ENCODE peak calls at places on chromosomes 6 and 20, in ten cellular contexts. One of them, this sample, is unnamed.

GRCh38 chr20:41509801-41510200 is 108.4 kb downstream of the CHD6 start:
- DNase-seq in CD8-positive, alpha-beta T cell: no peak
- DNase-seq in pancreas: no peak
- DNase-seq in endodermal cell: no peak
- DNase-seq in upper lobe of left lung: peak; percentile 33
- DNase-seq in esophagus muscularis mucosa: no peak
- DNase-seq in heart left ventricle: peak; percentile 51
- DNase-seq in aorta: peak; percentile 65
- DNase-seq in CD4-positive, alpha-beta memory T cell: no peak
- DNase-seq in upper lobe of right lung: no peak
- DNase-seq in this sample: peak; percentile 19

GRCh38 chr20:23118766-23119165 is 32.6 kb upstream of the CD93 start:
- DNase-seq in CD8-positive, alpha-beta T cell: no peak
- DNase-seq in pancreas: no peak
- DNase-seq in endodermal cell: no peak
- DNase-seq in upper lobe of left lung: no peak
- DNase-seq in esophagus muscularis mucosa: no peak
- DNase-seq in heart left ventricle: no peak
- DNase-seq in aorta: peak; percentile 44
- DNase-seq in CD4-positive, alpha-beta memory T cell: no peak
- DNase-seq in upper lobe of right lung: peak; percentile 58
- DNase-seq in this sample: no peak

GRCh38 chr6:32680055-32680454 is 13.6 kb upstream of the HLA-DQB1 start:
- DNase-seq in CD8-positive, alpha-beta T cell: no peak
- DNase-seq in pancreas: no peak
- DNase-seq in endodermal cell: no peak
- DNase-seq in upper lobe of left lung: no peak
- DNase-seq in esophagus muscularis mucosa: no peak
- DNase-seq in heart left ventricle: no peak
- DNase-seq in aorta: no peak
- DNase-seq in CD4-positive, alpha-beta memory T cell: no peak
- DNase-seq in upper lobe of right lung: no peak
- DNase-seq in this sample: no peak

GRCh38 chr6:32844839-32845372 is 1.1 kb upstream of the PSMB8 start:
- DNase-seq in CD8-positive, alpha-beta T cell: no peak
- DNase-seq in pancreas: no peak
- DNase-seq in endodermal cell: no peak
- DNase-seq in upper lobe of left lung: no peak
- DNase-seq in esophagus muscularis mucosa: no peak
- DNase-seq in heart left ventricle: no peak
- DNase-seq in aorta: no peak
- DNase-seq in CD4-positive, alpha-beta memory T cell: no peak
- DNase-seq in upper lobe of right lung: no peak
- DNase-seq in this sample: no peak

GRCh38 chr6:6856538-6857523 is 250.9 kb upstream of the RREB1 start:
- DNase-seq in CD8-positive, alpha-beta T cell: no peak
- DNase-seq in pancreas: no peak
- DNase-seq in endodermal cell: peak; percentile 78
- DNase-seq in upper lobe of left lung: peak; percentile 93
- DNase-seq in esophagus muscularis mucosa: no peak
- DNase-seq in heart left ventricle: peak; percentile 83
- DNase-seq in aorta: peak; percentile 78
- DNase-seq in CD4-positive, alpha-beta memory T cell: peak; percentile 2
- DNase-seq in upper lobe of right lung: peak; percentile 84
- DNase-seq in this sample: peak; percentile 62

GRCh38 chr6:83192456-83192855 is 609 bp downstream of the PGM3 start:
- DNase-seq in CD8-positive, alpha-beta T cell: no peak
- DNase-seq in pancreas: no peak
- DNase-seq in endodermal cell: no peak
- DNase-seq in upper lobe of left lung: no peak
- DNase-seq in esophagus muscularis mucosa: no peak
- DNase-seq in heart left ventricle: no peak
- DNase-seq in aorta: no peak
- DNase-seq in CD4-positive, alpha-beta memory T cell: no peak
- DNase-seq in upper lobe of right lung: no peak
- DNase-seq in this sample: no peak

GRCh38 chr6:161228911-161229591 is 44.8 kb downstream of the AGPAT4 start:
- DNase-seq in CD8-positive, alpha-beta T cell: no peak
- DNase-seq in pancreas: no peak
- DNase-seq in endodermal cell: no peak
- DNase-seq in upper lobe of left lung: no peak
- DNase-seq in esophagus muscularis mucosa: no peak
- DNase-seq in heart left ventricle: no peak
- DNase-seq in aorta: no peak
- DNase-seq in CD4-positive, alpha-beta memory T cell: no peak
- DNase-seq in upper lobe of right lung: no peak
- DNase-seq in this sample: no peak

GRCh38 chr6:55199239-55199638 is 24.9 kb downstream of the HCRTR2 start:
- DNase-seq in CD8-positive, alpha-beta T cell: no peak
- DNase-seq in pancreas: no peak
- DNase-seq in endodermal cell: no peak
- DNase-seq in upper lobe of left lung: no peak
- DNase-seq in esophagus muscularis mucosa: no peak
- DNase-seq in heart left ventricle: no peak
- DNase-seq in aorta: no peak
- DNase-seq in CD4-positive, alpha-beta memory T cell: no peak
- DNase-seq in upper lobe of right lung: no peak
- DNase-seq in this sample: no peak

GRCh38 chr6:53811082-53811481 is 16.3 kb downstream of the LRRC1 start:
- DNase-seq in CD8-positive, alpha-beta T cell: no peak
- DNase-seq in pancreas: peak; percentile 68
- DNase-seq in endodermal cell: peak; percentile 95
- DNase-seq in upper lobe of left lung: peak; percentile 79
- DNase-seq in esophagus muscularis mucosa: no peak
- DNase-seq in heart left ventricle: no peak
- DNase-seq in aorta: no peak
- DNase-seq in CD4-positive, alpha-beta memory T cell: no peak
- DNase-seq in upper lobe of right lung: peak; percentile 70
- DNase-seq in this sample: peak; percentile 79

GRCh38 chr6:28002181-28002580 is 45.1 kb downstream of the OR2B6 start:
- DNase-seq in CD8-positive, alpha-beta T cell: no peak
- DNase-seq in pancreas: no peak
- DNase-seq in endodermal cell: no peak
- DNase-seq in upper lobe of left lung: no peak
- DNase-seq in esophagus muscularis mucosa: no peak
- DNase-seq in heart left ventricle: no peak
- DNase-seq in aorta: no peak
- DNase-seq in CD4-positive, alpha-beta memory T cell: no peak
- DNase-seq in upper lobe of right lung: no peak
- DNase-seq in this sample: no peak

GRCh38 chr20:48897298-48898044 is 24.0 kb upstream of the ARFGEF2 start:
- DNase-seq in CD8-positive, alpha-beta T cell: no peak
- DNase-seq in pancreas: no peak
- DNase-seq in endodermal cell: peak; percentile 34
- DNase-seq in upper lobe of left lung: no peak
- DNase-seq in esophagus muscularis mucosa: no peak
- DNase-seq in heart left ventricle: no peak
- DNase-seq in aorta: no peak
- DNase-seq in CD4-positive, alpha-beta memory T cell: no peak
- DNase-seq in upper lobe of right lung: no peak
- DNase-seq in this sample: no peak

GRCh38 chr20:48007356-48007755 is 222.1 kb upstream of the SULF2 start:
- DNase-seq in CD8-positive, alpha-beta T cell: no peak
- DNase-seq in pancreas: no peak
- DNase-seq in endodermal cell: no peak
- DNase-seq in upper lobe of left lung: no peak
- DNase-seq in esophagus muscularis mucosa: no peak
- DNase-seq in heart left ventricle: no peak
- DNase-seq in aorta: no peak
- DNase-seq in CD4-positive, alpha-beta memory T cell: no peak
- DNase-seq in upper lobe of right lung: no peak
- DNase-seq in this sample: no peak

GRCh38 chr20:25300496-25301170 is 52.7 kb downstream of the PYGB start:
- DNase-seq in CD8-positive, alpha-beta T cell: no peak
- DNase-seq in pancreas: no peak
- DNase-seq in endodermal cell: no peak
- DNase-seq in upper lobe of left lung: no peak
- DNase-seq in esophagus muscularis mucosa: no peak
- DNase-seq in heart left ventricle: peak; percentile 41
- DNase-seq in aorta: no peak
- DNase-seq in CD4-positive, alpha-beta memory T cell: no peak
- DNase-seq in upper lobe of right lung: no peak
- DNase-seq in this sample: no peak

GRCh38 chr6:106751501-106752252 is 122.3 kb downstream of the QRSL1 start:
- DNase-seq in CD8-positive, alpha-beta T cell: no peak
- DNase-seq in pancreas: peak; percentile 78
- DNase-seq in endodermal cell: no peak
- DNase-seq in upper lobe of left lung: no peak
- DNase-seq in esophagus muscularis mucosa: no peak
- DNase-seq in heart left ventricle: no peak
- DNase-seq in aorta: no peak
- DNase-seq in CD4-positive, alpha-beta memory T cell: no peak
- DNase-seq in upper lobe of right lung: no peak
- DNase-seq in this sample: no peak

GRCh38 chr6:42404494-42404893 is 47.2 kb downstream of the TRERF1 start:
- DNase-seq in CD8-positive, alpha-beta T cell: peak; percentile 58
- DNase-seq in pancreas: no peak
- DNase-seq in endodermal cell: peak; percentile 83
- DNase-seq in upper lobe of left lung: peak; percentile 53
- DNase-seq in esophagus muscularis mucosa: no peak
- DNase-seq in heart left ventricle: peak; percentile 46
- DNase-seq in aorta: no peak
- DNase-seq in CD4-positive, alpha-beta memory T cell: no peak
- DNase-seq in upper lobe of right lung: no peak
- DNase-seq in this sample: no peak

DNA sequence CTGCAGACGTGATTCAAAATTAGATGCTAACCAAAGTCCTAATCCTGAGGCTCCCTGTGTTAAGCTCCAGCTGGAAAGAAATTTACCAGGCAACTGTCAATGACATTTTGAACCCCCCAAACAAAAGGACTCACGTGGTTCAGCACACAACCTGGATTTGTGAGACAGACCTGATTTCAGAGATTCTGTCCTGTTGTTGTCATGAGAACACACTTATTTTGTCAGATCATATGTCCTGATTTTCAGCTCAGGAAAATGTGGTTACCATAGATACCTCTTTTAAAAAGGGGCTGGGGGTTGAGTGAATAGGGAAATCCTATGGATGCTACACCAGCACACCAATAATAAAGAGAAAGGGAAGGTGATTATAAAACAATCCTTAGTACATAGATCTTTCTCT is 61.6 kb downstream of the MTFR2 start:
- DNase-seq in CD8-positive, alpha-beta T cell: no peak
- DNase-seq in pancreas: no peak
- DNase-seq in endodermal cell: no peak
- DNase-seq in upper lobe of left lung: no peak
- DNase-seq in esophagus muscularis mucosa: no peak
- DNase-seq in heart left ventricle: no peak
- DNase-seq in aorta: no peak
- DNase-seq in CD4-positive, alpha-beta memory T cell: no peak
- DNase-seq in upper lobe of right lung: no peak
- DNase-seq in this sample: no peak
- H3K27ac ChIP-seq in CD8-positive, alpha-beta T cell: no peak overlapping the region
- H3K27ac ChIP-seq in pancreas: no peak overlapping the region
- H3K27ac ChIP-seq in endodermal cell: no peak overlapping the region
- H3K27ac ChIP-seq in upper lobe of left lung: no peak overlapping the region
- H3K27ac ChIP-seq in esophagus muscularis mucosa: no peak overlapping the region
- H3K27ac ChIP-seq in heart left ventricle: no peak overlapping the region
- H3K27ac ChIP-seq in aorta: no peak overlapping the region
- H3K27ac ChIP-seq in CD4-positive, alpha-beta memory T cell: no peak overlapping the region
- H3K27ac ChIP-seq in upper lobe of right lung: no peak overlapping the region
- H3K27ac ChIP-seq in this sample: no peak overlapping the region

GRCh38 chr6:8334113-8334512 is 101.2 kb downstream of the SLC35B3 start:
- DNase-seq in CD8-positive, alpha-beta T cell: no peak
- DNase-seq in pancreas: no peak
- DNase-seq in endodermal cell: no peak
- DNase-seq in upper lobe of left lung: no peak
- DNase-seq in esophagus muscularis mucosa: no peak
- DNase-seq in heart left ventricle: no peak
- DNase-seq in aorta: no peak
- DNase-seq in CD4-positive, alpha-beta memory T cell: no peak
- DNase-seq in upper lobe of right lung: no peak
- DNase-seq in this sample: no peak
- H3K27ac ChIP-seq in CD8-positive, alpha-beta T cell: no peak overlapping the region
- H3K27ac ChIP-seq in pancreas: no peak overlapping the region
- H3K27ac ChIP-seq in endodermal cell: no peak overlapping the region
- H3K27ac ChIP-seq in upper lobe of left lung: no peak overlapping the region
- H3K27ac ChIP-seq in esophagus muscularis mucosa: no peak overlapping the region
- H3K27ac ChIP-seq in heart left ventricle: no peak overlapping the region
- H3K27ac ChIP-seq in aorta: no peak overlapping the region
- H3K27ac ChIP-seq in CD4-positive, alpha-beta memory T cell: no peak overlapping the region
- H3K27ac ChIP-seq in upper lobe of right lung: no peak overlapping the region
- H3K27ac ChIP-seq in this sample: no peak overlapping the region

GRCh38 chr6:16961577-16961976 is 140.3 kb upstream of the STMND1 start:
- DNase-seq in CD8-positive, alpha-beta T cell: no peak
- DNase-seq in pancreas: no peak
- DNase-seq in endodermal cell: no peak
- DNase-seq in upper lobe of left lung: no peak
- DNase-seq in esophagus muscularis mucosa: no peak
- DNase-seq in heart left ventricle: no peak
- DNase-seq in aorta: no peak
- DNase-seq in CD4-positive, alpha-beta memory T cell: no peak
- DNase-seq in upper lobe of right lung: no peak
- DNase-seq in this sample: no peak
- H3K27ac ChIP-seq in CD8-positive, alpha-beta T cell: no peak overlapping the region
- H3K27ac ChIP-seq in pancreas: no peak overlapping the region
- H3K27ac ChIP-seq in endodermal cell: no peak overlapping the region
- H3K27ac ChIP-seq in upper lobe of left lung: no peak overlapping the region
- H3K27ac ChIP-seq in esophagus muscularis mucosa: no peak overlapping the region
- H3K27ac ChIP-seq in heart left ventricle: no peak overlapping the region
- H3K27ac ChIP-seq in aorta: no peak overlapping the region
- H3K27ac ChIP-seq in CD4-positive, alpha-beta memory T cell: no peak overlapping the region
- H3K27ac ChIP-seq in upper lobe of right lung: no peak overlapping the region
- H3K27ac ChIP-seq in this sample: no peak overlapping the region

GRCh38 chr6:39421383-39422225 is 99.1 kb upstream of the KCNK16 start:
- DNase-seq in CD8-positive, alpha-beta T cell: no peak
- DNase-seq in pancreas: no peak
- DNase-seq in endodermal cell: no peak
- DNase-seq in upper lobe of left lung: no peak
- DNase-seq in esophagus muscularis mucosa: peak; percentile 75
- DNase-seq in heart left ventricle: no peak
- DNase-seq in aorta: no peak
- DNase-seq in CD4-positive, alpha-beta memory T cell: no peak
- DNase-seq in upper lobe of right lung: no peak
- DNase-seq in this sample: no peak

GRCh38 chr6:39419607-39420006 is 97.1 kb upstream of the KCNK16 start:
- DNase-seq in CD8-positive, alpha-beta T cell: no peak
- DNase-seq in pancreas: no peak
- DNase-seq in endodermal cell: no peak
- DNase-seq in upper lobe of left lung: no peak
- DNase-seq in esophagus muscularis mucosa: peak; percentile 70
- DNase-seq in heart left ventricle: no peak
- DNase-seq in aorta: no peak
- DNase-seq in CD4-positive, alpha-beta memory T cell: no peak
- DNase-seq in upper lobe of right lung: no peak
- DNase-seq in this sample: no peak

GRCh38 chr6:39417440-39417839 is 94.9 kb upstream of the KCNK16 start:
- DNase-seq in CD8-positive, alpha-beta T cell: no peak
- DNase-seq in pancreas: no peak
- DNase-seq in endodermal cell: no peak
- DNase-seq in upper lobe of left lung: no peak
- DNase-seq in esophagus muscularis mucosa: no peak
- DNase-seq in heart left ventricle: no peak
- DNase-seq in aorta: no peak
- DNase-seq in CD4-positive, alpha-beta memory T cell: no peak
- DNase-seq in upper lobe of right lung: no peak
- DNase-seq in this sample: no peak

GRCh38 chr6:39422273-39422672 is 99.8 kb upstream of the KCNK16 start:
- DNase-seq in CD8-positive, alpha-beta T cell: no peak
- DNase-seq in pancreas: no peak
- DNase-seq in endodermal cell: no peak
- DNase-seq in upper lobe of left lung: no peak
- DNase-seq in esophagus muscularis mucosa: peak; percentile 92
- DNase-seq in heart left ventricle: no peak
- DNase-seq in aorta: peak; percentile 67
- DNase-seq in CD4-positive, alpha-beta memory T cell: no peak
- DNase-seq in upper lobe of right lung: no peak
- DNase-seq in this sample: no peak

GRCh38 chr6:39420300-39421265 is 98.1 kb upstream of the KCNK16 start:
- DNase-seq in CD8-positive, alpha-beta T cell: no peak
- DNase-seq in pancreas: no peak
- DNase-seq in endodermal cell: no peak
- DNase-seq in upper lobe of left lung: no peak
- DNase-seq in esophagus muscularis mucosa: peak; percentile 91
- DNase-seq in heart left ventricle: peak; percentile 34
- DNase-seq in aorta: no peak
- DNase-seq in CD4-positive, alpha-beta memory T cell: no peak
- DNase-seq in upper lobe of right lung: no peak
- DNase-seq in this sample: no peak
- H3K27ac ChIP-seq in CD8-positive, alpha-beta T cell: no peak overlapping the region
- H3K27ac ChIP-seq in pancreas: no peak overlapping the region
- H3K27ac ChIP-seq in endodermal cell: no peak overlapping the region
- H3K27ac ChIP-seq in upper lobe of left lung: no peak overlapping the region
- H3K27ac ChIP-seq in esophagus muscularis mucosa: peak overlapping the region; percentile 81
- H3K27ac ChIP-seq in heart left ventricle: peak overlapping the region; percentile 56
- H3K27ac ChIP-seq in aorta: no peak overlapping the region
- H3K27ac ChIP-seq in CD4-positive, alpha-beta memory T cell: no peak overlapping the region
- H3K27ac ChIP-seq in upper lobe of right lung: no peak overlapping the region
- H3K27ac ChIP-seq in this sample: no peak overlapping the region